ENCODE peak calls at places on chromosome 20, in six cellular contexts. L is AML-193; O is HT1080; X is astrocyte of the cerebellum; F is stimulated activated CD8-positive, alpha-beta memory T cell treated with anti-CD3 and anti-CD28 coated beads, Interleukin-7, amount 100 ng/mL, for 1 hour; V is CD4-positive, alpha-beta T cell. Y is an unnamed sample.

GRCh38 chr20:45343867-45344721 is 4.1 kb downstream of the SDC4 start:
- DNase-seq in V (no peak), O (peak; percentile 94), X (peak; percentile 68), F (no peak), L (peak; percentile 65), Y (peak; percentile 88)

GRCh38 chr20:13611726-13612125 is 27.0 kb downstream of the TASP1 start:
- DNase-seq in O (no peak), L (no peak), F (no peak), V (no peak), X (no peak), Y (no peak)

GRCh38 chr20:25258463-25258805 is 10.5 kb downstream of the PYGB start:
- DNase-seq in V (no peak), L (no peak), X (no peak), F (no peak), O (no peak), Y (no peak)

GRCh38 chr20:50843331-50844276 is 48.7 kb downstream of the BCAS4 start:
- DNase-seq in L (no peak), X (no peak), F (no peak), O (no peak), V (no peak), Y (no peak)

GRCh38 chr20:62755817-62756724 is 40.2 kb upstream of the MRGBP start:
- DNase-seq in X (no peak), O (no peak), V (no peak), L (no peak), F (no peak), Y (no peak)

GRCh38 chr20:5835234-5835845 is 85.1 kb downstream of the SHLD1 start:
- DNase-seq in O (peak; percentile 67), L (no peak), X (no peak), V (peak; percentile 32), F (no peak), Y (no peak)

GRCh38 chr20:50579511-50579910 is 69.3 kb downstream of the PTPN1 start:
- DNase-seq in L (no peak), X (no peak), V (no peak), F (no peak), O (no peak), Y (peak; percentile 51)

GRCh38 chr20:13250242-13250641 is 29.2 kb downstream of the ISM1 start:
- DNase-seq in X (no peak), L (no peak), O (no peak), F (no peak), V (no peak), Y (no peak)

GRCh38 chr20:40589581-40589980 is 99.5 kb downstream of the MAFB start:
- DNase-seq in F (no peak), L (no peak), X (no peak), V (no peak), O (no peak), Y (no peak)

GRCh38 chr20:45346851-45347250 is 1.4 kb downstream of the SDC4 start:
- DNase-seq in O (no peak), X (no peak), V (no peak), F (no peak), L (no peak), Y (no peak)

GRCh38 chr20:51400051-51400926 is 142.2 kb downstream of the NFATC2 start:
- DNase-seq in X (no peak), L (no peak), V (peak; percentile 61), O (no peak), F (peak; percentile 36), Y (no peak)

GRCh38 chr20:17806107-17806506 is 106.3 kb downstream of the BANF2 start:
- DNase-seq in X (no peak), F (no peak), O (no peak), V (no peak), L (no peak), Y (no peak)

Y was measured in sigmoid colon.